ENCODE peak calls at places on chromosomes 12 and 14, in six cellular contexts. J is neuronal stem cell, M is IMR-90, K is trophoblast cell, H is mesenchymal stem cell, U is H1. I is an unnamed sample.

GRCh38 chr12:46983959-46984833 is 95.2 kb upstream of the PCED1B start:
- DNase-seq in H (peak; percentile 70), M (peak; percentile 75), K (peak; percentile 81), U (peak; percentile 53), J (peak; percentile 27), I (peak; percentile 88)

GRCh38 chr12:85575115-85576096 is 260.8 kb downstream of the RASSF9 start:
- DNase-seq in J (peak; percentile 61), H (peak; percentile 69), K (peak; percentile 76), U (peak; percentile 56), M (peak; percentile 64), I (peak; percentile 88)

GRCh38 chr12:69512820-69513219 is 42.6 kb downstream of the FRS2 start:
- DNase-seq in H (peak; percentile 50), U (no peak), K (no peak), M (peak; percentile 77), J (no peak), I (no peak)

GRCh38 chr12:96810057-96810456 is 97.0 kb upstream of the NEDD1 start:
- DNase-seq in H (no peak), J (no peak), U (no peak), K (no peak), M (no peak), I (peak; percentile 37)

GRCh38 chr12:27965411-27965810 is 7.1 kb downstream of the PTHLH start:
- DNase-seq in J (no peak), U (no peak), K (peak; percentile 37), M (peak; percentile 63), H (no peak), I (peak; percentile 57)

GRCh38 chr12:50099302-50100008 is 4.4 kb upstream of the GPD1 start:
- DNase-seq in U (no peak), J (no peak), M (peak; percentile 42), K (no peak), H (no peak), I (peak; percentile 23)

GRCh38 chr12:94173660-94174265 is 25.4 kb downstream of the PLXNC1 start:
- DNase-seq in M (no peak), J (no peak), K (no peak), U (no peak), H (peak; percentile 28), I (no peak)

GRCh38 chr12:131075194-131075593 is 121.5 kb downstream of the ADGRD1 start:
- DNase-seq in J (no peak), K (no peak), H (no peak), M (no peak), U (no peak), I (no peak)

GRCh38 chr12:89234324-89235114 is 117.8 kb downstream of the DUSP6 start:
- DNase-seq in H (no peak), J (no peak), M (no peak), U (no peak), K (no peak), I (no peak)

GRCh38 chr14:58299665-58300202 is 1.4 kb downstream of the ARID4A start:
- DNase-seq in K (peak; percentile 33), H (peak; percentile 26), U (no peak), J (no peak), M (no peak), I (peak; percentile 44)

GRCh38 chr14:29454026-29454693 is 473.5 kb downstream of the PRKD1 start:
- DNase-seq in K (no peak), U (no peak), M (peak; percentile 30), H (no peak), J (peak; percentile 51), I (no peak)

GRCh38 chr12:2864198-2864597 is 7.4 kb upstream of the TEX52 start:
- DNase-seq in J (no peak), H (no peak), K (no peak), M (no peak), U (no peak), I (no peak)

GRCh38 chr12:32569256-32569655 is 109.8 kb upstream of the DNM1L start:
- DNase-seq in J (no peak), H (no peak), U (no peak), M (no peak), K (no peak), I (no peak)

GRCh38 chr14:100012928-100013327 is 52.3 kb upstream of the EVL start:
- DNase-seq in M (no peak), J (no peak), H (no peak), K (no peak), U (no peak), I (no peak)

GRCh38 chr12:20434993-20435392 is 66.7 kb downstream of the PDE3A start:
- DNase-seq in M (peak; percentile 42), J (no peak), H (peak; percentile 34), K (no peak), U (no peak), I (peak; percentile 28)

GRCh38 chr14:105212541-105213305 is 31.6 kb upstream of the NUDT14 start:
- DNase-seq in U (no peak), H (no peak), M (no peak), J (no peak), K (no peak), I (no peak)

DNA sequence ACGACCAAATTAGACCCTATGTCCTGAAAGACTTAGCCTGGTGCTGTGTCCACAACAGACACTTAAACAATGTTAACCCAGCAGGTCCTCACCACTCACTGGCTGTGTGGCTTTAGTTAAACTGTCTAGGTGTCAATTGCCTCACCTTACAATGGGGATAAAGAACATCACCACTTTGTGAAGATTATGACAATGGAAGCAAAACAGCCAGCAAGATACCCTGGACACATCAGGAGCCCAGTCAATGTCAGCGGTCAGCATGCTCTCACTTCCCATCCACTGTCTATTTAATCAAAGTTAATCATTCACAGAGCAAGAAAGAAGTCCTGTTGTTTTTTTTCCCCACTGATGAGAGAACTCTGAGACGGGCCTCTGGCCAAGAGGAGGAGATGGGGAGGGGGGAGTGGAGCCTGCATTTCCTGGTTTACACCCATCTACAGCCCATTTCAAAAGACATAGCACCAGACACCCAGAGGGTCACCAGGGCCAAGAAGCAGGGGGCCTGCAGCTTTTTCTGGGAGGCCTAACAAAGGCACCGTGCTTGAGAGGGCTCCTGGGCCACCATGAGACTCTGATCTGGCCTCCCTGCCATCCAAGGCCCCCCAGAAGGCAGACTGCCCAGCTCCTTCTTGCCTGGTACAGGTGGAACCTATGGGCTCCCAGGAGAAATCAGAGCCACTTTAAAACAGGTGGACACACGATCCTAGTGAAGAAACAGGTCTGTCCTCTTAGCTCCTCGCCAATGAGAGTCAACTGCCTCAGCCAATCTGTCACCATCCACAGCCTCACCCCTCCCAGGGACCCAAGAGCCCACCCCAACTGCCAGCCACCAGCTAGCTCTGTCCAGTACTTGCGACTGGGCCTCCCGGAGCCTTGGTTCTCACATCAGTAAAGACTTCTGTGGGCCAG is 40.3 kb downstream of the ACTN1 start:
- DNase-seq in H (peak; percentile 55), J (no peak), M (peak; percentile 48), K (no peak), U (no peak), I (peak; percentile 72)
- H2BK5ac ChIP-seq in H (peak overlapping the region; percentile 94), J (no peak overlapping the region), M (peak overlapping the region; percentile 91), K (peak overlapping the region; percentile 60), U (no peak overlapping the region), I (peak overlapping the region; percentile 29)

DNA sequence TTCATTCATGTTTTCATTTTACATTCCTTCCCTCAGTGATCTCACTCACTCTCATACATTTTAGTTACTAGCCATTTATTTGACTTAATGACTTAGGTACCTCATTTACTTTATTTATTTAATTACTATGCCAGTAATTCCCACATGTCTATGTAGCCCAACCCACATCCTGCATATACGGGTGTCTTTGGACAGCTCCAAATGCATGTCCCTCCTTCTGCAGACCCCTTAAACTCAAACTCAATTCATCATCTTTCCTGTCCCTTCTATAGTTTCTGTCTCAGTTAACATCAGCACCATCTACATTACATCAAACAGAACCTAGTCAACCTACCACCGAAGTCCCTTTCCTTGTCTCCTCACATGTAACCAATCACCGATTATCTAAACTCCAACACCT is 2.8 kb downstream of the CLEC1A start:
- DNase-seq in U (no peak), K (peak; percentile 17), H (no peak), M (no peak), J (no peak), I (no peak)
- H3K4me3 ChIP-seq in U (no peak overlapping the region), K (no peak overlapping the region), H (no peak overlapping the region), M (no peak overlapping the region), J (no peak overlapping the region), I (no peak overlapping the region)

DNA sequence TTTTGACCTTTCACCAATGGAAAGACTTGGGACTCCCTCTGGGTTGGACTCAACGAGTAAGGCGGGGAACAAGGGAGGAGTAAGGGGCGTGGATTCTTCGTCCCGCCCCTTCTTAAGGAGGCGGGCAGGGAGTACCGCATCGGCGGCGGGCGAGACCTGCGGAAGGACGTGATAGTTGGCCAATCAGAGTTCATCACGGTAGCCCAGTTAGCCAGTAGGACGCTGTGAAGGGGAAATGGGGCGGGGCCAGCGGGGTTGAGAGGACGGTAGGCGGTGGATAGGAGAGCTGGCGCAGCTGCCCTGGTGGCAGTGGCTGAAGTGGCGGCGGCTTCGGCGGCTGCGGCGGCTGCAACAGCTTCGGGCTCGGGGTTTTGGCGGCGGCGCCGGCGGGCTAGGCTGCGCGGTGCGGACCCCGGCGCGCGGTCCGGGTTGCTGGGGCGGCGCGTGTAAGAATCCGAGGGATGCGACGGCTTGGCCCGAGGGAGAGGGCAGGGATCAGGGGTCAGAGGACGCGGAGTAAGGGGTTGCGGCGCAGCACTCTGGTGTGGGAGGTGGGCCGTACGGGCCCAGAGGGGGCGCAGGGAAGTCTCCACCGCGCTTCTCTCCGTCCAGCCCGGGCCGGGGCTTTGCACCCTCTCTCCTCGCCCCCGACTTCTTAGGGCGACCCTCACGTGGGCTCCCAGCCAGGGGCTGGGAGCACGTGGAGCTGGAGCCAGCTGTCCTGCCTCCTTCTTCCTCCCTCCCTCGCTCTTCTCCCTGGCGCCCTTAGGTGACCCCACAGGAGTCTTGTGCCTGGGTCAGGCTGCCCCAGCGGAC is at the start of gene TPCN1:
- DNase-seq in H (peak; percentile 100), J (peak; percentile 100), K (peak; percentile 100), M (peak; percentile 100), U (peak; percentile 98), I (peak; percentile 100)
- H3K18ac ChIP-seq in H (peak within 1 kb of the TSS; percentile 96), J (peak within 1 kb of the TSS; percentile 97), K (peak within 1 kb of the TSS; percentile 71), M (peak within 1 kb of the TSS; percentile 72), U (peak within 1 kb of the TSS; percentile 60), I (no peak within 1 kb of the TSS)

GRCh38 chr12:11310336-11310735 is at the start of gene PRB4:
- DNase-seq in H (no peak), K (no peak), J (no peak), M (no peak), U (no peak), I (no peak)
- H2BK5ac ChIP-seq in H (no peak within 1 kb of the TSS), K (no peak within 1 kb of the TSS), J (no peak within 1 kb of the TSS), M (no peak within 1 kb of the TSS), U (no peak within 1 kb of the TSS), I (no peak within 1 kb of the TSS)

DNA sequence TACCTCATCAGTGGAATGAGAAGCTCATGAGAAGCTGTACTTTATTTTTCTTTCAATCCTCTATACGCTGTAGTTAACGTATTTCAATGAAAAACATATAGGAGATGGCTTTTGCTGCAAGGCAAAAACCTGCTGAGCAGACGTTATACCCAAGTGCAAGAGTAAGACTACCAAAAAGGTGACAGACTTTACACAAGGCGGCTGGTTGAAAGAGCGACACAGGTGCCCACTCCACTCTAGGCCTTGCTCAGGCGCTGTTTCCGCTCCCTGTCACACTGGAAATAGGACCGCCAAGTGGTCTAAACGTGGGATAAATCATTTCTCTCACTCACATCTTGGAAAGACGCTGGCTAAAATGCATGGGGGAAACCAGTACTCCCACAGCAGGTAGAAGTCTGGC is 54.5 kb downstream of the PPP2R5C start:
- DNase-seq in J (no peak), H (no peak), K (no peak), M (no peak), U (no peak), I (no peak)
- H3K4me3 ChIP-seq in J (no peak overlapping the region), H (no peak overlapping the region), K (no peak overlapping the region), M (no peak overlapping the region), U (no peak overlapping the region), I (no peak overlapping the region)